ENCODE peak calls at places on chromosomes 3 and 15, in seven cellular contexts. B is CD8-positive, alpha-beta memory T cell; O is NAMALWA; H is central memory CD4-positive, alpha-beta T cell; N is HCT116; Z is T-helper 2 cell; R is cerebellar cortex. I is an unnamed sample.

GRCh38 chr3:132318451-132318850 is 1.2 kb downstream of the ACP3 start:
- DNase-seq in R (no peak), O (peak; percentile 13), N (no peak), Z (no peak), B (no peak), H (no peak), I (no peak)

GRCh38 chr3:160851629-160852210 is 95.7 kb downstream of the PPM1L start:
- DNase-seq in O (no peak), R (no peak), Z (no peak), H (no peak), B (no peak), N (no peak), I (no peak)

GRCh38 chr15:89984421-89985010 is 16.6 kb upstream of the ZNF710 start:
- DNase-seq in R (no peak), H (no peak), O (no peak), Z (no peak), B (no peak), N (no peak), I (no peak)

GRCh38 chr3:10417849-10418248 is 87.5 kb downstream of the ATP2B2 start:
- DNase-seq in B (no peak), N (peak; percentile 19), O (peak; percentile 20), R (no peak), Z (no peak), H (no peak), I (no peak)

GRCh38 chr15:42140383-42141070 is 15.9 kb downstream of the PLA2G4F start:
- DNase-seq in R (no peak), Z (no peak), O (no peak), H (no peak), N (no peak), B (no peak), I (no peak)

GRCh38 chr3:144039661-144040060 is 68.0 kb downstream of the DIPK2A start:
- DNase-seq in H (no peak), Z (no peak), B (no peak), O (no peak), R (no peak), N (no peak), I (no peak)

GRCh38 chr3:175743733-175744400 is 884.7 kb downstream of the NAALADL2 start:
- DNase-seq in B (no peak), O (no peak), N (no peak), Z (no peak), R (no peak), H (no peak), I (no peak)

GRCh38 chr15:50653156-50653743 is 33.3 kb downstream of the TRPM7 start:
- DNase-seq in R (no peak), B (no peak), H (no peak), O (no peak), Z (no peak), N (no peak), I (no peak)

GRCh38 chr3:112736802-112737566 is 96.0 kb upstream of the CCDC80 start:
- DNase-seq in R (no peak), B (no peak), H (peak; percentile 23), N (no peak), Z (no peak), O (no peak), I (no peak)

GRCh38 chr3:62632510-62633294 is 242.5 kb downstream of the CADPS start:
- DNase-seq in B (no peak), R (no peak), Z (no peak), O (no peak), H (no peak), N (no peak), I (no peak)

GRCh38 chr15:60536314-60536713 is 57.4 kb upstream of the ICE2 start:
- DNase-seq in N (no peak), R (no peak), O (no peak), H (no peak), B (no peak), Z (no peak), I (no peak)

GRCh38 chr15:84648539-84648938 is 5.5 kb downstream of the WDR73 start:
- DNase-seq in B (no peak), H (no peak), Z (no peak), N (no peak), R (no peak), O (no peak), I (no peak)

GRCh38 chr3:54784021-54784420 is 143.8 kb downstream of the LRTM1 start:
- DNase-seq in Z (no peak), B (no peak), O (no peak), N (no peak), H (no peak), R (no peak), I (no peak)

GRCh38 chr3:45546636-45547201 is 47.8 kb upstream of the LIMD1 start:
- DNase-seq in R (peak; percentile 28), N (peak; percentile 13), B (no peak), H (no peak), Z (no peak), O (peak; percentile 47), I (no peak)

GRCh38 chr15:41926184-41927056 is 32.6 kb upstream of the SPTBN5 start:
- DNase-seq in B (no peak), R (no peak), O (no peak), H (no peak), Z (no peak), N (no peak), I (no peak)

GRCh38 chr3:174355505-174355904 is 503.6 kb upstream of the NAALADL2 start:
- DNase-seq in Z (no peak), N (peak; percentile 26), R (no peak), O (peak; percentile 39), B (no peak), H (no peak), I (no peak)

GRCh38 chr3:52244061-52244628 is 1.4 kb upstream of the PPM1M start:
- DNase-seq in R (no peak), H (no peak), O (no peak), B (no peak), N (no peak), Z (no peak), I (no peak)

GRCh38 chr15:99143655-99144610 is 39.1 kb downstream of the SYNM start:
- DNase-seq in H (no peak), B (no peak), R (no peak), O (no peak), Z (no peak), N (no peak), I (no peak)

GRCh38 chr3:11720220-11721113 is 76.8 kb upstream of the VGLL4 start:
- DNase-seq in H (peak; percentile 57), R (peak; percentile 85), N (peak; percentile 61), B (peak; percentile 50), Z (peak; percentile 36), O (peak; percentile 91), I (peak; percentile 15)

GRCh38 chr3:48966367-48966766 is 23.7 kb upstream of the P4HTM start:
- DNase-seq in R (no peak), B (no peak), H (no peak), O (no peak), N (no peak), Z (no peak), I (no peak)

GRCh38 chr3:30752961-30753360 is 141.5 kb downstream of the GADL1 start:
- DNase-seq in N (no peak), O (no peak), Z (no peak), H (no peak), B (no peak), R (no peak), I (no peak)

GRCh38 chr15:78051622-78052405 is 25.7 kb downstream of the TBC1D2B start:
- DNase-seq in R (peak; percentile 76), N (no peak), H (no peak), B (no peak), Z (no peak), O (no peak), I (peak; percentile 38)

GRCh38 chr15:97972366-97972765 is 11.9 kb downstream of the ARRDC4 start:
- DNase-seq in O (no peak), N (no peak), Z (no peak), B (no peak), H (no peak), R (peak; percentile 96), I (no peak)

GRCh38 chr3:130480736-130481135 is 36.2 kb upstream of the COL6A6 start:
- DNase-seq in O (peak; percentile 35), N (peak; percentile 26), R (peak; percentile 22), H (no peak), B (no peak), Z (no peak), I (no peak)

GRCh38 chr15:101489236-101489632 is 273 bp downstream of the PCSK6 start:
- DNase-seq in H (no peak), B (no peak), O (no peak), R (no peak), Z (no peak), N (peak; percentile 18), I (no peak)

GRCh38 chr3:264394-265156 is 68.0 kb downstream of the CHL1 start:
- DNase-seq in B (no peak), Z (no peak), H (no peak), R (no peak), N (no peak), O (no peak), I (no peak)

GRCh38 chr3:177883957-177884356 is 652.3 kb upstream of the KCNMB2 start:
- DNase-seq in O (no peak), N (no peak), B (no peak), H (no peak), R (no peak), Z (no peak), I (peak; percentile 5)

GRCh38 chr3:18079739-18080138 is 337.3 kb upstream of the TBC1D5 start:
- DNase-seq in N (peak; percentile 69), R (no peak), H (no peak), B (no peak), Z (no peak), O (no peak), I (no peak)

GRCh38 chr3:152385761-152386160 is 117.0 kb downstream of the MBNL1 start:
- DNase-seq in H (no peak), N (no peak), R (no peak), O (no peak), Z (no peak), B (no peak), I (no peak)